ENCODE peak calls at places on chromosomes 12 and 14, in seven cellular contexts. B is sigmoid colon, Y is right lobe of liver, K is lower leg skin, M is esophagus squamous epithelium, D is IMR-90, Q is stomach. E is an unnamed sample.

GRCh38 chr14:105168979-105169507 is 467 bp upstream of the JAG2 start:
- DNase-seq in B (no peak), Q (no peak), M (no peak), K (no peak), D (no peak), Y (no peak), E (no peak)

GRCh38 chr12:47361389-47362031 is 281.8 kb upstream of the AMIGO2 start:
- DNase-seq in M (peak; percentile 12), B (no peak), Q (no peak), K (peak; percentile 25), D (no peak), Y (peak; percentile 54), E (peak; percentile 29)

GRCh38 chr12:99005601-99006000 is 360.5 kb downstream of the APAF1 start:
- DNase-seq in Q (no peak), Y (no peak), M (no peak), K (no peak), D (no peak), B (no peak), E (no peak)

GRCh38 chr14:23066855-23067744 is 9.8 kb upstream of the CDH24 start:
- DNase-seq in K (peak; percentile 9), B (no peak), Y (no peak), Q (no peak), M (no peak), D (no peak), E (no peak)

GRCh38 chr14:76456200-76456599 is 80.3 kb downstream of the ESRRB start:
- DNase-seq in D (peak; percentile 8), Y (no peak), B (no peak), Q (no peak), M (no peak), K (no peak), E (peak; percentile 60)

GRCh38 chr12:130815028-130815741 is 23.9 kb downstream of the STX2 start:
- DNase-seq in K (no peak), Y (no peak), Q (no peak), B (no peak), D (no peak), M (no peak), E (no peak)

GRCh38 chr12:95590775-95591174 is 39.5 kb upstream of the USP44 start:
- DNase-seq in M (no peak), K (no peak), Y (no peak), D (no peak), Q (no peak), B (no peak), E (no peak)

GRCh38 chr14:69260979-69261605 is 1.1 kb downstream of the GALNT16 start:
- DNase-seq in Q (peak; percentile 37), Y (peak; percentile 59), B (no peak), D (no peak), M (no peak), K (no peak), E (peak; percentile 13)

GRCh38 chr14:101116486-101117130 is 213.1 kb upstream of the RTL1 start:
- DNase-seq in B (peak; percentile 35), D (no peak), Q (no peak), Y (peak; percentile 38), K (no peak), M (no peak), E (no peak)

GRCh38 chr12:575948-576612 is 87.2 kb downstream of the NINJ2 start:
- DNase-seq in M (no peak), K (no peak), D (peak; percentile 31), B (peak; percentile 87), Y (peak; percentile 86), Q (peak; percentile 82), E (peak; percentile 86)
- TF ChIP-seq POLR2A in M (no peak), K (no peak), D (no peak), B (no peak), Y (peak; percentile 17), Q (no peak), E (peak; percentile 21)

GRCh38 chr14:49427117-49427516 is 159.1 kb downstream of the RPS29 start:
- DNase-seq in D (no peak), K (no peak), Q (no peak), M (no peak), Y (no peak), B (no peak), E (no peak)

GRCh38 chr14:49424436-49425331 is 161.5 kb downstream of the RPS29 start:
- DNase-seq in B (no peak), Y (no peak), K (no peak), Q (no peak), D (no peak), M (no peak), E (no peak)

DNA sequence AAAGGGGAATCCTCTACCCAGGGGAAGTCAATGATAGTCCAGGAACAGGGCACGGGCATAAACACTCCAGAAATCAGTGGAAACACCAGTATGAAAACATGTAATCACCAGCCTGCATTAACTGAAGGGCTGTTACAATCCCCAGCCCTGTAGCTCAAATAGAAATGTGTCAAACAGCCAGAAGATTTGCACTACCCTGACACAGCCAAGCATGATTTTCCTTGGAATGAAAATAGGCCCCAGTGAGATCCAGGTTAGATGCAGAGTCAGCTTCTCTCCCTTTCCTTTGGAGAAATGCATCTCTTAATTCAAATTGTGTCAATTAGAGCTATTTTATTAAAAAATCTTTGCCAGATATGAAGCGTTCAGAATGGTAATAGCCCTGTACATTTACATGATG is 158.1 kb downstream of the RPS29 start:
- DNase-seq in M (no peak), B (no peak), Q (no peak), D (no peak), Y (no peak), K (no peak), E (no peak)
- TF ChIP-seq POLR2A in M (no peak), B (no peak), Q (no peak), D (no peak), Y (no peak), K (no peak), E (no peak)

GRCh38 chr12:110444455-110444854 is 5.7 kb downstream of the ARPC3 start:
- DNase-seq in Y (no peak), M (no peak), B (no peak), D (no peak), K (no peak), Q (no peak), E (no peak)

GRCh38 chr12:110451263-110451662 is 1.1 kb upstream of the ARPC3 start:
- DNase-seq in Y (no peak), M (no peak), K (no peak), B (no peak), Q (no peak), D (no peak), E (no peak)

GRCh38 chr12:110453569-110454296 is 3.6 kb upstream of the ARPC3 start:
- DNase-seq in B (no peak), Y (no peak), Q (no peak), D (no peak), M (no peak), K (no peak), E (no peak)

GRCh38 chr12:110449799-110450497 is at the start of gene ARPC3:
- DNase-seq in M (peak; percentile 79), B (peak; percentile 97), K (peak; percentile 94), Y (peak; percentile 96), Q (peak; percentile 96), D (peak; percentile 92), E (peak; percentile 97)
- TF ChIP-seq POLR2A in M (peak; percentile 55), B (peak; percentile 56), K (no peak), Y (peak; percentile 64), Q (no peak), D (peak; percentile 82), E (peak; percentile 74)

GRCh38 chr12:9109213-9109522 is 6.6 kb downstream of the A2M start:
- DNase-seq in B (no peak), M (no peak), D (no peak), K (no peak), Y (no peak), Q (no peak), E (no peak)
- TF ChIP-seq POLR2A in B (no peak), M (no peak), D (no peak), K (no peak), Y (no peak), Q (no peak), E (no peak)

E was measured in erythroblast.